ENCODE peak calls at places on chromosomes 7 and 10, in four cellular contexts. D is CD4-positive, alpha-beta T cell; C is naive thymus-derived CD4-positive, alpha-beta T cell; E is GM23248. R is an unnamed sample. For H3K9me3, the result is how much of the 10 kb centered on the place peaks cover.

GRCh38 chr10:80771902-80772555 is 234.3 kb downstream of the SH2D4B start:
- DNase-seq in D (no peak), C (no peak), E (no peak), R (no peak)

GRCh38 chr7:33024189-33024757 is 38.3 kb downstream of the NT5C3A start:
- DNase-seq in D (no peak), C (no peak), E (no peak), R (no peak)

GRCh38 chr10:1020460-1020859 is 5.2 kb downstream of the IDI2 start:
- DNase-seq in D (no peak), C (no peak), E (no peak), R (no peak)

GRCh38 chr7:125516194-125516593 is 586.6 kb upstream of the POT1 start:
- DNase-seq in D (no peak), C (no peak), E (no peak), R (peak)

GRCh38 chr7:26321440-26321839 is 29.8 kb downstream of the SNX10 start:
- DNase-seq in D (no peak), C (no peak), E (no peak), R (no peak)

GRCh38 chr7:20561466-20561865 is 54.0 kb upstream of the ABCB5 start:
- DNase-seq in D (no peak), C (no peak), E (no peak), R (no peak)

GRCh38 chr7:22942191-22942590 is 71.7 kb downstream of the HYCC1 start:
- DNase-seq in D (no peak), C (no peak), E (no peak), R (no peak)

GRCh38 chr10:124878457-124878739 is 63.5 kb upstream of the ZRANB1 start:
- DNase-seq in D (no peak), C (no peak), E (no peak), R (no peak)

GRCh38 chr7:100048680-100049079 is 894 bp upstream of the ZSCAN21 start:
- DNase-seq in D (no peak), C (no peak), E (no peak), R (no peak)

GRCh38 chr10:71597821-71598498 is 121.6 kb downstream of the C10orf105 start:
- DNase-seq in D (no peak), C (no peak), E (peak), R (no peak)

GRCh38 chr7:23469150-23469960 is 936 bp downstream of the IGF2BP3 start:
- DNase-seq in D (peak), C (peak), E (peak), R (peak)

GRCh38 chr10:72277996-72278667 is 4.4 kb downstream of the DDIT4 start:
- DNase-seq in D (no peak), C (no peak), E (no peak), R (no peak)

GRCh38 chr10:124665091-124665490 is 79.1 kb downstream of the FAM53B start:
- DNase-seq in D (no peak), C (no peak), E (no peak), R (no peak)

GRCh38 chr7:46949270-46949931 is 632.5 kb downstream of the TNS3 start:
- DNase-seq in D (no peak), C (no peak), E (no peak), R (no peak)

GRCh38 chr10:42150428-42151061 is 487.8 kb downstream of the ZNF33B start:
- DNase-seq in D (no peak), C (no peak), E (peak), R (no peak)

GRCh38 chr10:42149722-42150427 is 488.5 kb downstream of the ZNF33B start:
- DNase-seq in D (no peak), C (no peak), E (peak), R (no peak)

GRCh38 chr10:42149027-42149700 is 489.2 kb downstream of the ZNF33B start:
- DNase-seq in D (no peak), C (no peak), E (peak), R (no peak)
- H3K9me3 ChIP-seq in D (under half), C (under half), E (under half), R (under half)

DNA sequence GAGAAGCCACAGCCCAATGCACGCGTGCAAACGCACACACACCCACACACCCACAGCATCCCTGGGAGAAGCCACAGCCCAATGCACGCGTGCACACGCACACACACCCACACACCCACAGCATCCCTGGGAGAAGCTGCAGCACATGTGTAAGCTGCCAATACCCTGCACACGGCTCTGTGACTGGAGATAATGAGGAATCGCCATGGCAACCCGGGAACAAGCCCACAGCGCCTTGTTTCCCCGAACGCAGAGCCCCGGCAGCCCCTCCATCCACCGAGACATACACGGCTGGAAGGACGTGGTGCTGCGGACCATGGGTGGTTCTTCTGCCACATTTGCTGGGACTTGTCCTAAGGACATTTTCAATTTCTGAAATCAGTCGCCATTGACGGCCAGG is 221.3 kb downstream of the PTPRN2 start:
- DNase-seq in D (no peak), C (no peak), E (no peak), R (no peak)
- H3K9me3 ChIP-seq in D (under half), C (under half), E (under half), R (under half)

GRCh38 chr7:53209129-53209528 is 173.7 kb downstream of the POM121L12 start:
- DNase-seq in D (no peak), C (no peak), E (no peak), R (no peak)
- H3K9me3 ChIP-seq in D (under half), C (under half), E (under half), R (under half)

DNA sequence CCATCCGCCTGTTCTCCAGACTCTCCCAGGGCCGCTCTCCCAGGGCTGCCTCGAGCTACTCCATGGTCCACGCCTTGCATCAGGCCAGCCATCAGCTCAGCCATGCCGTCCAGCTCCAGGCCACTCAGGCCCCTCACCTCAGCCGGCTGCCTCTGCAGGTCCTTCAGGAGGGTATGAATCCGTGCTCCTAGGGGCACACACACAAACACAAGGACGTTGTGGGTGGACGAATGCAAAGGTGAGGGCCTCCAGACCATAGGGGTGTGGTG is 449.4 kb downstream of the PTPRN2 start:
- DNase-seq in D (no peak), C (no peak), E (no peak), R (no peak)
- H3K9me3 ChIP-seq in D (under half), C (under half), E (under half), R (under half)

DNA sequence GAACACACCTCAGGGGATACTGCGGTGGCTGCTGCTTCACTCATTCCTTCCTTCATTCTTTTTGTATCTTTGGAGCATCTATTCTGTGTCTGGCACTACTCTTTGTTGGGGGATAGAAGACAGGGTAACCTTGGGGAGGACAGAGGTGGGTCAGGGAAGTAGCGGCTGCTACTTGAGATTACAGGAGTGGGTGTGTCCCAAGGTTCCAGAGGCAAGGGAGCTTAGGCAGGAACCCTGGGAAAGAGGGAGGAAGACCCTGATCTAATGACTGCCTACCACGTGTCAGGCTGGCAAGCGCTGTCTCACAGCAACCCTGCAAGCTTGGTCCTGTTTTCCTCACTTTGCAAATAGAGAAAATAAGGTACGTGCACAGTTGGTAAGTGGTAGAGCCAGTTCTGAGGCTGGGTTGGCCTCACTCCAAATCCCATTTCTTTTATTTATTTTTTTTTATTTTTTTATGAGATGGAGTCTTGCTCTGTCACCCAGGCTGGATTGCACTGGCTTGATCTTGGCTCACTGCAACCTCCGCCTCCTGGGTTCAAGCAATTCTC is 985.9 kb upstream of the ZNF722 start:
- DNase-seq in D (no peak), C (no peak), E (peak), R (no peak)
- H3K9me3 ChIP-seq in D (under half), C (under half), E (under half), R (under half)